ENCODE peak calls at places on chromosomes 7 and 10, in five cellular contexts. U is left ventricle myocardium inferior, E is body of pancreas, Z is adrenal gland, X is stomach. K is an unnamed sample.

GRCh38 chr7:30785786-30786185 is 14.6 kb downstream of the MINDY4 start:
- DNase-seq in U (no peak), E (no peak), Z (peak; percentile 31), X (no peak), K (no peak)

GRCh38 chr7:721619-722248 is 4.8 kb upstream of the DNAAF5 start:
- DNase-seq in U (no peak), E (no peak), Z (no peak), X (no peak), K (no peak)

GRCh38 chr10:123135415-123136141 is at the start of gene HMX3:
- DNase-seq in U (no peak), E (no peak), Z (no peak), X (no peak), K (no peak)

GRCh38 chr10:51162002-51162401 is 87.7 kb downstream of the PRKG1 start:
- DNase-seq in U (peak; percentile 55), E (peak; percentile 12), Z (peak; percentile 79), X (no peak), K (no peak)

GRCh38 chr7:93923291-93923690 is 1.8 kb downstream of the GNG11 start:
- DNase-seq in U (no peak), E (no peak), Z (no peak), X (no peak), K (no peak)

GRCh38 chr7:84106291-84106690 is 88.3 kb downstream of the SEMA3A start:
- DNase-seq in U (no peak), E (no peak), Z (no peak), X (no peak), K (no peak)

GRCh38 chr7:107152011-107152410 is 16.8 kb upstream of the HBP1 start:
- DNase-seq in U (no peak), E (no peak), Z (no peak), X (no peak), K (no peak)

GRCh38 chr10:45421231-45422097 is 47.4 kb downstream of the ALOX5 start:
- DNase-seq in U (no peak), E (peak; percentile 25), Z (no peak), X (no peak), K (no peak)

GRCh38 chr10:79385804-79386531 is 38.7 kb downstream of the PPIF start:
- DNase-seq in U (peak; percentile 12), E (no peak), Z (peak; percentile 46), X (no peak), K (peak; percentile 17)

GRCh38 chr7:158966780-158967390 is 110.5 kb downstream of the DYNC2I1 start:
- DNase-seq in U (no peak), E (no peak), Z (no peak), X (no peak), K (no peak)
- H3K9me3 ChIP-seq in U (peaks cover 37% of the 10 kb centered on the region), E (peaks cover 7% of the 10 kb centered on the region), Z (no peaks in the 10 kb centered on the region), X (peaks cover 16% of the 10 kb centered on the region), K (no peaks in the 10 kb centered on the region)

GRCh38 chr7:100064162-100064561 is 14.6 kb downstream of the ZSCAN21 start:
- DNase-seq in U (no peak), E (no peak), Z (no peak), X (no peak), K (no peak)
- H3K9me3 ChIP-seq in U (peaks cover 4% of the 10 kb centered on the region), E (no peaks in the 10 kb centered on the region), Z (no peaks in the 10 kb centered on the region), X (no peaks in the 10 kb centered on the region), K (no peaks in the 10 kb centered on the region)

DNA sequence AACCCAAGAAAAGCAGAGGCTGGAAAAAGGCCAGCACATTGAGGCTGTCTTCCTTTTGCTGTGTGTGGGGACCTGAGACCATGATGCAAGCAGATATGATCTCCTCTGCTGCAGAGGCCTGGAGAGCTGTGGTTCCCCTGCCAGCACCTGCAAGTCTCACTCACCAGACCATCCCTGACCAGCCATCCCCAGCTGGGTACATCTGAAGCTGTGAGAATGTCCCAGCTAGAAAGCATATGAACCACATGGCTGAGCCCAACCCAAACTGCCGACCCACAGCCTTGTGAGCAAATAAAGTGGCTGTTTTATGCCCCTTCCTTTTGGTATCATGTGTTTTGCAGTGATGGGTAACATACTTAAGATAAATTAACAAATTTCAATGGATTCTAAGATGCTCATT is 114.9 kb downstream of the DYNC2I1 start:
- DNase-seq in U (no peak), E (no peak), Z (no peak), X (no peak), K (no peak)
- H3K9me3 ChIP-seq in U (peaks cover 37% of the 10 kb centered on the region), E (peaks cover 7% of the 10 kb centered on the region), Z (no peaks in the 10 kb centered on the region), X (peaks cover 16% of the 10 kb centered on the region), K (no peaks in the 10 kb centered on the region)

DNA sequence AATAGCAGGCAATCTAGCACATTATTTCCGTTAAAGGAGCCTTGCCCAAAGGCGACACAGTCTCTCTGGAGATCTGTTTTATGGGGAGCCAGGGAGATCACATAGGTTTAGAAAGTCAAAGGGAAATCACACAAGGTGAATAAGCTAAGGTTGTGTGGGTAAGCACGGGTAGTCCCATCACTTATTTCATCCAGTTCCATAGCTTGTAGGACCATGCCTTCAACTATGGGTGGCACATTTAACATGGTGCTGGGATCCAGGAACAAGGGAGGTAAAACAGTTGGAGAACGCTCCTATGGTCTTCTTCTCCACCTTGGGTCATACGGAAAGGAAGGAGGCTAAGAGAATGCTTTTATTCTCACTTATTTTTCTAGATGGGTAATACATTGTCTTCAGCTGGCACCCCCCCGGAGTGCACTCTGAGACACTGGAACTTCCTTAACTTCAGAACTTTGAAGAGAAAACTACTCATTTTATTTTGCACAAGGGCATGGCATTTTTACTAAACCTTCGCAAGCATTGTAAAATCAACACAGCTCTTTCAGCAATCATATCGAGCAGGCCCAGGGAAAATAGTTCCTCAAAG is 435.4 kb downstream of the KIF20B start:
- DNase-seq in U (no peak), E (no peak), Z (no peak), X (no peak), K (no peak)
- H3K9me3 ChIP-seq in U (peaks cover 97% of the 10 kb centered on the region), E (peaks cover 30% of the 10 kb centered on the region), Z (peaks cover 30% of the 10 kb centered on the region), X (peaks cover 47% of the 10 kb centered on the region), K (peaks cover 7% of the 10 kb centered on the region)

GRCh38 chr10:21826725-21827124 is 176.8 kb downstream of the DNAJC1 start:
- DNase-seq in U (no peak), E (no peak), Z (no peak), X (no peak), K (no peak)
- H3K9me3 ChIP-seq in U (peaks cover 72% of the 10 kb centered on the region), E (peaks cover 41% of the 10 kb centered on the region), Z (peaks cover 7% of the 10 kb centered on the region), X (peaks cover 48% of the 10 kb centered on the region), K (peaks cover 6% of the 10 kb centered on the region)

DNA sequence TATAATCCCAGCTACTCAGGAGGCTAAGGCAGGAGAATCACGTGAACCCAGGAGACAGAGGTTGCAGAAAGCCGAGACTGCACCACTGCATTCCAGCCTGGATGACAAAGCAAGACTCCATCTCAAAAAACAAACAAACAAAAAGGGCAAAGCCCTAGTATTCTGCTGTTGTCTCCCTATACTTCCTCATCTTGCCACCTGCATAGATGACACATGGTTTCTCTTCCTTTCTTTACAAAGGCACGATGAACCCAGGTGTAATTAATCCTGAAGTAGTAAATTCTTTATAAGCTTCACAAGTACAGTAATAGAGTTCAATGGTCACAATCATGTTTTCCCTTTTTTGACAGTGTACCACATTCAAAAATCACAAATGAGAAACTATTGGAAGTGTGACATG is 9.8 kb upstream of the ZNF727 start:
- DNase-seq in U (no peak), E (no peak), Z (no peak), X (no peak), K (no peak)
- H3K9me3 ChIP-seq in U (peaks cover 95% of the 10 kb centered on the region), E (peaks cover 51% of the 10 kb centered on the region), Z (peaks cover 12% of the 10 kb centered on the region), X (peaks cover 83% of the 10 kb centered on the region), K (peaks cover 3% of the 10 kb centered on the region)

GRCh38 chr10:131316321-131317075 is 5.0 kb upstream of the TCERG1L start:
- DNase-seq in U (no peak), E (no peak), Z (no peak), X (no peak), K (no peak)
- H3K9me3 ChIP-seq in U (no peaks in the 10 kb centered on the region), E (no peaks in the 10 kb centered on the region), Z (no peaks in the 10 kb centered on the region), X (no peaks in the 10 kb centered on the region), K (no peaks in the 10 kb centered on the region)

DNA sequence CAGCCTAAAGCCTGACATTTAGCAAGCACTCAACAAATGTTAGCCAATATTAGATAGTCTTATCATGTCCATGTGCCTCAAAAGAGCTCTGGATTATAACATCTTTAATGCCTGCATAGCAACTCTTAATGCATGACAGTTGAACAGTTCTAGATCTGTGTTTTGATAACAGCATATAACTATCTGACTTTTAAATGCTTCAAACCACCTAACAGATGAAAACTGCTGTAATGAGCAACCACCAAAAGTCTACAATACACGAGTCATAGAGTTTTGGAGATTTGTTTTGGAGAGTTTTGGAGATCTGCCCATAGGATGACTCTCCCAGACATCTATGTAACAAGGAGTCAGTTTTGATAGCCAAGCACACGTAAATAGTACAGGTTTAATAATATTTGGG is 227.3 kb downstream of the TWIST1 start:
- DNase-seq in U (no peak), E (no peak), Z (no peak), X (no peak), K (no peak)
- H3K9me3 ChIP-seq in U (no peaks in the 10 kb centered on the region), E (no peaks in the 10 kb centered on the region), Z (no peaks in the 10 kb centered on the region), X (no peaks in the 10 kb centered on the region), K (no peaks in the 10 kb centered on the region)

K was measured in colonic mucosa.